ENCODE peak calls at places on chromosomes 3 and 15, in ten cellular contexts. J is ascending aorta; M is endodermal cell; G is adrenal gland; I is stomach; F is neural progenitor cell; R is CD4-positive, CD25-positive, alpha-beta regulatory T cell; X is spleen; Z is suprapubic skin; V is GM23248. L is an unnamed sample.

GRCh38 chr3:12902181-12902999 is 61.0 kb upstream of the RPL32 start:
- DNase-seq in J (no peak), M (no peak), G (no peak), I (no peak), F (no peak), R (no peak), X (peak), Z (no peak), V (no peak), L (no peak)

GRCh38 chr15:92657486-92657885 is 1.9 kb upstream of the FAM174B start:
- DNase-seq in J (no peak), M (peak), G (no peak), I (no peak), F (no peak), R (no peak), X (no peak), Z (no peak), V (no peak), L (no peak)

GRCh38 chr15:81480645-81481053 is 106.6 kb upstream of the TMC3 start:
- DNase-seq in J (no peak), M (peak), G (peak), I (no peak), F (peak), R (no peak), X (no peak), Z (no peak), V (peak), L (peak)

GRCh38 chr3:174439621-174440349 is 419.3 kb upstream of the NAALADL2 start:
- DNase-seq in J (peak), M (peak), G (peak), I (peak), F (peak), R (no peak), X (no peak), Z (peak), V (peak), L (no peak)

GRCh38 chr3:71062920-71063767 is 520.4 kb downstream of the FOXP1 start:
- DNase-seq in J (no peak), M (no peak), G (no peak), I (no peak), F (no peak), R (no peak), X (no peak), Z (no peak), V (peak), L (no peak)

GRCh38 chr3:183252108-183252782 is 808 bp upstream of the B3GNT5 start:
- DNase-seq in J (no peak), M (no peak), G (no peak), I (no peak), F (no peak), R (no peak), X (no peak), Z (no peak), V (peak), L (no peak)

GRCh38 chr15:79185199-79185598 is 94.6 kb upstream of the RASGRF1 start:
- DNase-seq in J (no peak), M (peak), G (peak), I (no peak), F (peak), R (no peak), X (no peak), Z (no peak), V (peak), L (peak)

GRCh38 chr3:139122221-139122581 is 77.5 kb upstream of the PRR23C start:
- DNase-seq in J (peak), M (no peak), G (no peak), I (no peak), F (no peak), R (no peak), X (no peak), Z (peak), V (peak), L (no peak)

GRCh38 chr3:144501419-144501818 is 529.8 kb downstream of the DIPK2A start:
- DNase-seq in J (no peak), M (no peak), G (no peak), I (no peak), F (no peak), R (no peak), X (no peak), Z (no peak), V (no peak), L (no peak)

GRCh38 chr3:39970982-39971381 is 161.6 kb downstream of the MYRIP start:
- DNase-seq in J (no peak), M (no peak), G (no peak), I (no peak), F (no peak), R (no peak), X (no peak), Z (no peak), V (no peak), L (no peak)

GRCh38 chr15:60115579-60116415 is 111.7 kb downstream of the FOXB1 start:
- DNase-seq in J (no peak), M (no peak), G (no peak), I (no peak), F (no peak), R (no peak), X (no peak), Z (no peak), V (peak), L (no peak)

GRCh38 chr3:30721314-30721634 is 114.9 kb downstream of the TGFBR2 start:
- DNase-seq in J (no peak), M (no peak), G (no peak), I (no peak), F (no peak), R (no peak), X (no peak), Z (no peak), V (no peak), L (no peak)

GRCh38 chr3:195154111-195154791 is 116.7 kb downstream of the XXYLT1 start:
- DNase-seq in J (no peak), M (peak), G (no peak), I (no peak), F (no peak), R (no peak), X (no peak), Z (no peak), V (peak), L (no peak)

GRCh38 chr3:184315871-184316661 is 1.7 kb downstream of the EIF4G1 start:
- DNase-seq in J (no peak), M (no peak), G (peak), I (no peak), F (peak), R (no peak), X (no peak), Z (peak), V (peak), L (no peak)

GRCh38 chr3:187989458-187990153 is 164.4 kb upstream of the LPP start:
- DNase-seq in J (no peak), M (peak), G (no peak), I (no peak), F (peak), R (no peak), X (no peak), Z (no peak), V (no peak), L (no peak)

GRCh38 chr3:122890077-122890484 is 95.2 kb downstream of the SLC49A4 start:
- DNase-seq in J (peak), M (peak), G (peak), I (no peak), F (peak), R (no peak), X (no peak), Z (no peak), V (peak), L (no peak)

GRCh38 chr3:122892561-122892960 is 97.7 kb downstream of the SLC49A4 start:
- DNase-seq in J (no peak), M (no peak), G (no peak), I (no peak), F (no peak), R (no peak), X (no peak), Z (no peak), V (no peak), L (no peak)

GRCh38 chr3:122892118-122892517 is 97.2 kb downstream of the SLC49A4 start:
- DNase-seq in J (no peak), M (no peak), G (no peak), I (no peak), F (no peak), R (no peak), X (no peak), Z (no peak), V (no peak), L (no peak)

GRCh38 chr3:122893282-122893681 is 98.4 kb downstream of the SLC49A4 start:
- DNase-seq in J (no peak), M (no peak), G (no peak), I (no peak), F (no peak), R (no peak), X (no peak), Z (no peak), V (no peak), L (no peak)

GRCh38 chr3:122893754-122894668 is 99.1 kb downstream of the SLC49A4 start:
- DNase-seq in J (no peak), M (no peak), G (no peak), I (no peak), F (no peak), R (no peak), X (no peak), Z (no peak), V (peak), L (no peak)
- H3K4me3 ChIP-seq in J (no peak), M (no peak), G (no peak), I (no peak), F (no peak), R (no peak), X (no peak), Z (no peak), V (no peak), L (no peak)

GRCh38 chr3:169122407-169122806 is 541.1 kb downstream of the MECOM start:
- DNase-seq in J (no peak), M (no peak), G (no peak), I (no peak), F (no peak), R (no peak), X (no peak), Z (no peak), V (no peak), L (no peak)
- H3K27ac ChIP-seq in J (peak), M (no peak), G (no peak), I (peak), F (no peak), R (no peak), X (peak), Z (no peak), V (no peak), L (no peak)

GRCh38 chr3:14179795-14180194 is 1.2 kb downstream of the LSM3 start:
- DNase-seq in J (no peak), M (no peak), G (no peak), I (no peak), F (no peak), R (no peak), X (no peak), Z (no peak), V (no peak), L (no peak)
- H3K4me3 ChIP-seq in J (no peak), M (peak), G (no peak), I (no peak), F (peak), R (peak), X (peak), Z (no peak), V (peak), L (peak)

DNA sequence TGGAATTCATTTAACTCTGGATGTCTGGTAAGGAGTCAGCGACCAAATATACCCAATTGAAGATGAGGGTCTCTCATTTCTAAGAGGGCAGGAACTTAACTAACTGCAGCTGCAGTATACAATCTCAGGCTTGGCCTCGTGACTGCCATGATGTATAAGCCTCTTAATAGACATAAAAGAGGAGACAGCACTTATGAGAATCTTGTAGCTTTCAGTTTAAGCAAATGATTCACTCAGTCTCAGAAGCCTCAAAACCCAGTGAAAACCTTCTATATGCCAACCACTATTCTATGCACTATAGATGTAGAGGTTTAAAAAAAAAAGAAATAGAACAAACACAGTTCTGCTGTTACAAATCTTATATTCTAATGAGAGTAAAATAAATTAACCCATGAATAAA is 513.9 kb downstream of the TBL1XR1 start:
- DNase-seq in J (no peak), M (no peak), G (no peak), I (no peak), F (no peak), R (no peak), X (no peak), Z (no peak), V (no peak), L (no peak)
- H3K27ac ChIP-seq in J (no peak), M (no peak), G (no peak), I (no peak), F (no peak), R (no peak), X (no peak), Z (no peak), V (no peak), L (no peak)

GRCh38 chr15:41513282-41514227 is at the start of gene LTK:
- DNase-seq in J (no peak), M (peak), G (no peak), I (no peak), F (peak), R (no peak), X (no peak), Z (no peak), V (peak), L (peak)
- H3K4me3 ChIP-seq in J (peak), M (peak), G (no peak), I (peak), F (peak), R (peak), X (peak), Z (peak), V (peak), L (peak)

GRCh38 chr3:125146601-125147490 is 65.7 kb downstream of the SLC12A8 start:
- DNase-seq in J (peak), M (peak), G (peak), I (no peak), F (no peak), R (no peak), X (peak), Z (no peak), V (no peak), L (no peak)

GRCh38 chr3:125143982-125144652 is 68.4 kb downstream of the SLC12A8 start:
- DNase-seq in J (no peak), M (peak), G (no peak), I (no peak), F (no peak), R (no peak), X (no peak), Z (no peak), V (peak), L (no peak)

GRCh38 chr3:125145751-125146475 is 66.6 kb downstream of the SLC12A8 start:
- DNase-seq in J (no peak), M (no peak), G (no peak), I (no peak), F (no peak), R (no peak), X (no peak), Z (no peak), V (peak), L (no peak)

GRCh38 chr3:125143538-125143937 is 69.0 kb downstream of the SLC12A8 start:
- DNase-seq in J (no peak), M (peak), G (no peak), I (no peak), F (no peak), R (no peak), X (no peak), Z (no peak), V (no peak), L (no peak)

GRCh38 chr3:125144653-125145314 is 67.8 kb downstream of the SLC12A8 start:
- DNase-seq in J (no peak), M (peak), G (no peak), I (no peak), F (peak), R (no peak), X (no peak), Z (no peak), V (no peak), L (no peak)
- H3K27ac ChIP-seq in J (no peak), M (no peak), G (no peak), I (no peak), F (no peak), R (no peak), X (no peak), Z (no peak), V (no peak), L (no peak)

GRCh38 chr3:58210761-58211477 is at the start of gene DNASE1L3:
- DNase-seq in J (no peak), M (peak), G (peak), I (no peak), F (no peak), R (no peak), X (no peak), Z (peak), V (no peak), L (no peak)
- H3K4me3 ChIP-seq in J (no peak), M (no peak), G (no peak), I (no peak), F (no peak), R (no peak), X (peak), Z (no peak), V (no peak), L (no peak)

GRCh38 chr3:10935846-10936631 is 56.5 kb upstream of the SLC6A1 start:
- DNase-seq in J (no peak), M (no peak), G (no peak), I (no peak), F (no peak), R (no peak), X (peak), Z (peak), V (no peak), L (no peak)
- H3K27ac ChIP-seq in J (no peak), M (no peak), G (no peak), I (no peak), F (no peak), R (no peak), X (no peak), Z (no peak), V (no peak), L (no peak)

L was measured in WERI-Rb-1.